ENCODE peak calls at places on chromosomes 6 and 20, in eight cellular contexts. One of them, this sample, is unnamed.

GRCh38 chr20:34301587-34302311 is 1.4 kb downstream of the AHCY start:
- DNase-seq in stimulated activated CD4-positive, alpha-beta T cell treated with anti-CD3 and anti-CD28 coated beads, Interleukin-2, amount 100 ng/mL, for 4 hours: no peak
- DNase-seq in neural progenitor cell: no peak
- DNase-seq in NCI-H1105: no peak
- DNase-seq in RWPE1: no peak
- DNase-seq in uterus: no peak
- DNase-seq in SIG-M5: no peak
- DNase-seq in cortex of kidney: no peak
- DNase-seq in this sample: no peak

GRCh38 chr20:59723108-59723500 is 118.8 kb downstream of the PHACTR3 start:
- DNase-seq in stimulated activated CD4-positive, alpha-beta T cell treated with anti-CD3 and anti-CD28 coated beads, Interleukin-2, amount 100 ng/mL, for 4 hours: no peak
- DNase-seq in neural progenitor cell: no peak
- DNase-seq in NCI-H1105: no peak
- DNase-seq in RWPE1: no peak
- DNase-seq in uterus: no peak
- DNase-seq in SIG-M5: peak
- DNase-seq in cortex of kidney: no peak
- DNase-seq in this sample: no peak

GRCh38 chr6:16688984-16689636 is 72.2 kb downstream of the ATXN1 start:
- DNase-seq in stimulated activated CD4-positive, alpha-beta T cell treated with anti-CD3 and anti-CD28 coated beads, Interleukin-2, amount 100 ng/mL, for 4 hours: no peak
- DNase-seq in neural progenitor cell: no peak
- DNase-seq in NCI-H1105: no peak
- DNase-seq in RWPE1: peak
- DNase-seq in uterus: no peak
- DNase-seq in SIG-M5: no peak
- DNase-seq in cortex of kidney: no peak
- DNase-seq in this sample: no peak

GRCh38 chr20:10505320-10506226 is 70.5 kb downstream of the SLX4IP start:
- DNase-seq in stimulated activated CD4-positive, alpha-beta T cell treated with anti-CD3 and anti-CD28 coated beads, Interleukin-2, amount 100 ng/mL, for 4 hours: no peak
- DNase-seq in neural progenitor cell: no peak
- DNase-seq in NCI-H1105: no peak
- DNase-seq in RWPE1: peak
- DNase-seq in uterus: peak
- DNase-seq in SIG-M5: peak
- DNase-seq in cortex of kidney: no peak
- DNase-seq in this sample: no peak

GRCh38 chr6:163955131-163955530 is 540.6 kb downstream of the QKI start:
- DNase-seq in stimulated activated CD4-positive, alpha-beta T cell treated with anti-CD3 and anti-CD28 coated beads, Interleukin-2, amount 100 ng/mL, for 4 hours: no peak
- DNase-seq in neural progenitor cell: no peak
- DNase-seq in NCI-H1105: no peak
- DNase-seq in RWPE1: peak
- DNase-seq in uterus: no peak
- DNase-seq in SIG-M5: no peak
- DNase-seq in cortex of kidney: no peak
- DNase-seq in this sample: no peak

GRCh38 chr20:52461602-52462001 is 270.0 kb upstream of the ZFP64 start:
- DNase-seq in stimulated activated CD4-positive, alpha-beta T cell treated with anti-CD3 and anti-CD28 coated beads, Interleukin-2, amount 100 ng/mL, for 4 hours: no peak
- DNase-seq in neural progenitor cell: no peak
- DNase-seq in NCI-H1105: no peak
- DNase-seq in RWPE1: no peak
- DNase-seq in uterus: no peak
- DNase-seq in SIG-M5: no peak
- DNase-seq in cortex of kidney: no peak
- DNase-seq in this sample: no peak

GRCh38 chr6:109441069-109441816 is 719 bp downstream of the SMPD2 start:
- DNase-seq in stimulated activated CD4-positive, alpha-beta T cell treated with anti-CD3 and anti-CD28 coated beads, Interleukin-2, amount 100 ng/mL, for 4 hours: no peak
- DNase-seq in neural progenitor cell: peak
- DNase-seq in NCI-H1105: peak
- DNase-seq in RWPE1: peak
- DNase-seq in uterus: peak
- DNase-seq in SIG-M5: no peak
- DNase-seq in cortex of kidney: no peak
- DNase-seq in this sample: no peak

GRCh38 chr6:147933201-147933600 is 409.4 kb upstream of the SASH1 start:
- DNase-seq in stimulated activated CD4-positive, alpha-beta T cell treated with anti-CD3 and anti-CD28 coated beads, Interleukin-2, amount 100 ng/mL, for 4 hours: no peak
- DNase-seq in neural progenitor cell: peak
- DNase-seq in NCI-H1105: no peak
- DNase-seq in RWPE1: no peak
- DNase-seq in uterus: no peak
- DNase-seq in SIG-M5: no peak
- DNase-seq in cortex of kidney: no peak
- DNase-seq in this sample: no peak

This sample was measured in epithelial cell of prostate.